ENCODE peak calls at places on chromosomes 6 and 20, in four cellular contexts. I, X, B and A are unnamed samples.

GRCh38 chr20:62766716-62767115 is 29.6 kb upstream of the MRGBP start:
- DNase-seq in B (no peak), I (no peak), X (no peak), A (no peak)

GRCh38 chr20:38839563-38839962 is 34.1 kb downstream of the PPP1R16B start:
- DNase-seq in B (no peak), X (no peak), I (no peak), A (no peak)

GRCh38 chr6:19472850-19473249 is 364.3 kb upstream of the ID4 start:
- DNase-seq in X (no peak), I (no peak), B (no peak), A (no peak)

GRCh38 chr6:16637635-16638034 is 123.6 kb downstream of the ATXN1 start:
- DNase-seq in X (no peak), B (no peak), I (no peak), A (no peak)

GRCh38 chr20:54047741-54048140 is 22.7 kb downstream of the BCAS1 start:
- DNase-seq in B (no peak), X (no peak), I (no peak), A (no peak)

GRCh38 chr6:53041356-53041755 is 23.8 kb upstream of the FBXO9 start:
- DNase-seq in B (peak; percentile 68), I (no peak), X (no peak), A (no peak)

GRCh38 chr6:130293800-130294199 is 71.0 kb upstream of the SAMD3 start:
- DNase-seq in I (peak; percentile 29), X (peak; percentile 48), B (peak; percentile 74), A (peak; percentile 45)

GRCh38 chr6:45714795-45715507 is 300.7 kb downstream of the CLIC5 start:
- DNase-seq in I (peak; percentile 81), X (peak; percentile 82), B (peak; percentile 90), A (peak; percentile 74)

GRCh38 chr6:35719830-35720733 is 16.8 kb upstream of the ARMC12 start:
- DNase-seq in B (peak; percentile 68), I (peak; percentile 73), X (peak; percentile 61), A (no peak)

GRCh38 chr6:7196685-7197283 is 89.0 kb downstream of the RREB1 start:
- DNase-seq in X (no peak), I (no peak), B (no peak), A (no peak)

GRCh38 chr20:56625837-56626236 is 3.3 kb upstream of the TFAP2C start:
- DNase-seq in I (no peak), X (no peak), B (no peak), A (no peak)

GRCh38 chr6:17897681-17898080 is 89.8 kb downstream of the KIF13A start:
- DNase-seq in B (no peak), I (no peak), X (no peak), A (no peak)

GRCh38 chr6:50952092-50952932 is 133.6 kb downstream of the TFAP2B start:
- DNase-seq in I (no peak), B (no peak), X (peak; percentile 7), A (no peak)

GRCh38 chr6:43286995-43287716 is 10.9 kb upstream of the SLC22A7 start:
- DNase-seq in B (no peak), X (peak; percentile 56), I (no peak), A (no peak)

GRCh38 chr6:34791164-34791841 is 580 bp upstream of the BLTP3A start:
- DNase-seq in B (peak; percentile 25), I (peak; percentile 66), X (peak; percentile 67), A (no peak)

DNA sequence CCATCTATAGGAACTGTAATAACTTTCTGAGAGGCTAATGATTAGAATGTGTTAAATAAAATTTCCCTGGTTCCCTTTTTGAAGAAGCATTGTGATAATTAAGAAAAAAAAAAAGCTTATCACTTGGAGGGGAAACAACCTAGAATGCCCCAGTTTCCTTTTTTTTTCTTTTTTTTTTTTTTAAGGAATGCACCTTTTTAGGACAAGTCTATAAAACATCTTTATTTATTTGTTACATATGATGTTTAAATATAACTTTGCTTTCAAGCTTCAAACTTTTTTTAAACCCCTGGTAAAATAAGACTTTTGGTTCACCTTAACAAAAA is 7.3 kb upstream of the MRPS10 start:
- DNase-seq in I (no peak), B (no peak), X (no peak), A (no peak)
- H3K4me3 ChIP-seq in I (no peak overlapping the region), B (no peak overlapping the region), X (no peak overlapping the region), A (no peak overlapping the region)

GRCh38 chr20:9835302-9835701 is 3.6 kb downstream of the PAK5 start:
- DNase-seq in I (no peak), B (no peak), X (no peak), A (no peak)

GRCh38 chr20:9839626-9840025 is 750 bp upstream of the PAK5 start:
- DNase-seq in I (no peak), X (no peak), B (no peak), A (no peak)

GRCh38 chr20:9837634-9838033 is 1.2 kb downstream of the PAK5 start:
- DNase-seq in B (no peak), I (no peak), X (peak; percentile 4), A (no peak)

GRCh38 chr20:9838035-9838377 is 870 bp downstream of the PAK5 start:
- DNase-seq in X (no peak), B (no peak), I (no peak), A (no peak)

DNA sequence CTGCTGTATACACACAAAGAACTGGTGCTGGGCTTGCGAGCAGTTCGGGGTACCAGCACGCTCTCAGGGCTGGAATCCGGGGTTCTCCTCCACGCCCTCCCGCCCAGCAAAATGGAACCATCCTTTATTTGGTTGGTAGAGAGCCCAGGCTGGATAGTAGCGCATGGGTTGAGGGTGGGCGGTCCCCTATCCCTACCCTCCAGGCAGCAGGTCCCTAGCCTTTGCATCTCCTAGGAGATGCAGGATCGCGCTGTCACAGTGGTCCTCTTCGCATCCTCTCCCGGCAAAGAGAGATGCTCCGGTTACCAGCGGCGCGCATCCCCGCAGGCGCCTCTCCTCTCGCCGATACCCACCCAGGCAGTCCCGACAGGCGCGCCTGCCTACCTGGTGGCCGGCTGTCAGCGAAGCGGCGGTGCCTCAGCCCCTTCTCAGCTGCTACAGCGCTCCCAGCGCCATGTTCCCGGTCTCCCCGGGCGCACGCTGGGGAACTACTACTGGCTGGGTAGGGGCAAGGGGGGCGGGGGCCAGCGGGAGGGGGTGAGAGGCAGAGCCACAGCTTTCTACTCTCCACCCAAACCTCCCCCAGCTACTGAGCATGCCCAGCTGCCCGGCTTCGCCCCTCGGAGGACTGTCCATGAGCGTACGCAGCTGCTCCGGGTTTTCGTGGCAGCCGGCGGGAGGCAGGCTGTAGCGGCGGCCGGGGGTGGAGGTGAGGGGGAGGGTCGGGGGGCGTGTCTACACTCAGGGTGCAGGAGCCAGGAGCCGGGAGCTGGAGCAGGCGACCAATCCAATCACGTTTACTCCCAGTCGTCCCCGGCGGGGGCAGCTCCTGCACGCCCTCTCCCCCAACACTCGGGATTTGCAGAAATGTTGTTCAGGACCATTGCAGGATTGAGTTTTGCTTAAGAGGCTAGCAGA is at the start of gene PAK5:
- DNase-seq in B (peak; percentile 48), X (peak; percentile 95), I (no peak), A (no peak)
- H3K4me3 ChIP-seq in B (peak within 1 kb of the TSS; percentile 41), X (peak within 1 kb of the TSS; percentile 49), I (no peak within 1 kb of the TSS), A (no peak within 1 kb of the TSS)

GRCh38 chr6:96520039-96520850 is 1.4 kb upstream of the UFL1 start:
- DNase-seq in X (no peak), I (no peak), B (peak; percentile 58), A (no peak)
- H3K4me3 ChIP-seq in X (peak overlapping the region; percentile 85), I (peak overlapping the region; percentile 81), B (peak overlapping the region; percentile 94), A (peak overlapping the region; percentile 98)

GRCh38 chr6:121897337-121897760 is 461.9 kb downstream of the GJA1 start:
- DNase-seq in X (no peak), B (peak; percentile 63), I (no peak), A (no peak)
- H3K4me3 ChIP-seq in X (no peak overlapping the region), B (no peak overlapping the region), I (no peak overlapping the region), A (no peak overlapping the region)

DNA sequence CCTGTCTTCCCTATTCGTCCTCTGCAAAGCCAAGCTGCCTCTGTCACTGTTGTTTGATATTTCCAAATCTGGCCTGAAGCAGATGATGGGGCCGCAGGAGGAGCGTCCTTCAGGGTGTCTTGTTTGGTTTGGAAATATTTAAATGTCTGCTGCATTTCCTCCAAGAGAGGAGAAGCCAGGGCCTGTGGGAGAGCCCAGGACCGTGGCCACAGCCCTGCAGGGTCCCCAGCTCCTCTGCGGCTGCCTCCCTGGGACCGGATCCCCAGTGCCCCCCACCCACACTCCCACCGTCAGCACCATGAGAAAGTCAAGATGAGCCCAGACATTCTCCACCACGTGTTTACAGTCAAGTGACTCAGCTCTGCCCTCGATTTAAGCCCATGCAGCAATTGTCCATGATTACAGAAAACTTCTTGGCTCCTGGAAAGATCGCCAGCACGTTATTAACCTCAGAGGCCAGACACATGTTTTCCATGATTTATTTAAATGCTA is 18.2 kb downstream of the FOXF2 start:
- DNase-seq in B (no peak), I (peak; percentile 49), X (no peak), A (no peak)
- H3K4me3 ChIP-seq in B (no peak overlapping the region), I (no peak overlapping the region), X (no peak overlapping the region), A (no peak overlapping the region)

DNA sequence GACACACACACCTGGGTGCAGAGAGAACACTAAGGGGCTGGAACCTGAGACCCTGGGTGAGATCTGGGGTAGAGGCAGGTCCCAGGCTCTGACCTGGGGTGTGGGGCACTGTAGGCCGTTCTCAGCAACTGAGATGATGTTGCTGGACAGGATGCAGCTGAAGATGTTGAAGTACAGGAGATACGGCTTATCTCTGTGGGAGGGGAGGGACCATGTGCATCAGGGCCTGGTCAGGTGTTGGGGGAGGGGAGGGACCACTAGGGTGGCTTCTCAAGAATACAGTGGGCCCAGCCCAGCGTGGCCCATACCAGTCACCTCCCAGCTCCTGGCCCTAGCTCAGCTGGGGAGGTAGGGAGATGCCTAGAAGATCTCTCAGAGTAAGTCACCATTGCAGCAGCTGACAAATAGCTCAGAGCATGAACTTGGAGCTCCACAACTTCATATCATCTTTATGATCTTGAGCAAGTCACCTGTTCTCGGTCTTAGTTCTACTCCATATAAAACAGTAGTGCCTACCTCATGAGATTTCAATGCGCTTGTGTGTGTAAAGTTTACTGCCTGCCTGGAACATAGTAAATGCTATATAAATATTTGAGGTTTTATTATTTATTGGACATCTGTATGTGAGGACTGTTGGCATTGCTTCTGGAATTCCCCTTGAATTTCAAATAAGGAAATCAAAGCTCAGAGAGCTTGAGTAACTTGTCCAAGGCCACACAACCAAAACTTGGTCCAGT is 3.8 kb downstream of the SLC44A4 start:
- DNase-seq in X (no peak), I (no peak), B (no peak), A (no peak)
- H3K4me3 ChIP-seq in X (no peak overlapping the region), I (no peak overlapping the region), B (no peak overlapping the region), A (no peak overlapping the region)

GRCh38 chr6:77650098-77650663 is 2.7 kb upstream of the MEI4 start:
- DNase-seq in X (peak; percentile 73), I (peak; percentile 5), B (peak; percentile 15), A (no peak)
- H3K4me3 ChIP-seq in X (peak overlapping the region; percentile 16), I (no peak overlapping the region), B (peak overlapping the region; percentile 13), A (no peak overlapping the region)

DNA sequence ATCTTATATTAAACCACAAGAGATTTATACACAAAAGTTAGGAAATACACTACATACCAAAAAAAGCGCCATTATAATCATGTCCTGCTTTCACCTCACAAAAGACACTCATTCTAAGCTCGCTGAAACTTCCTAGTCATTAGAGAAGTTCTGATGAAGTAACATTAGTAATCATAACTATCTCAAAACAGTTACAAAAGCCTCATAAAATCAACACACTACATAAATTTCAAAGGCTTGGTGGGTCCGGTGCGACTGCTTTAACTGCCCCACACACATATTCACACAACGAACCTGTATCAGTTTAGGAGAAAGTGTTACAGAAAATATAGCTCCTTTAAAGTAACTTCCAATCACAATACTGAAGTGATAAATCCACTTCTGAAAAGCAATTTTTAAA is 1.9 kb downstream of the PHIP start:
- DNase-seq in I (no peak), X (no peak), B (peak; percentile 43), A (no peak)
- H3K4me3 ChIP-seq in I (peak overlapping the region; percentile 65), X (peak overlapping the region; percentile 97), B (peak overlapping the region; percentile 77), A (peak overlapping the region; percentile 83)